ENCODE peak calls at places on chromosomes 7 and 10, in eight cellular contexts. W is NCI-H1694; F is cardiac muscle cell; H is A673; Y is HEK293T; I is spleen; M is activated naive CD4-positive, alpha-beta T cell treated with Interleukin-2 at 50 U/mL for 16 hours; R is stimulated activated CD4-positive, alpha-beta T cell treated with anti-CD3 and anti-CD28 coated beads, Interleukin-4, amount 100 ng/mL, for 24 hours. S is an unnamed sample.
A peak's percentile ranks its signal among the peaks of the same experiment; 100 is the strongest.

GRCh38 chr7:127877951-127878350 is 153.3 kb downstream of the LRRC4 start:
- DNase-seq in H (no peak), M (no peak), F (no peak), R (no peak), Y (no peak), W (no peak), I (no peak), S (no peak)

GRCh38 chr7:92731327-92732063 is 104.9 kb downstream of the CDK6 start:
- DNase-seq in M (peak; percentile 58), W (no peak), Y (no peak), R (peak; percentile 70), F (no peak), H (no peak), I (no peak), S (no peak)

GRCh38 chr10:110547139-110547761 is 20.2 kb upstream of the SMC3 start:
- DNase-seq in W (peak; percentile 69), F (peak; percentile 67), Y (peak; percentile 76), R (no peak), M (no peak), H (peak; percentile 86), I (no peak), S (no peak)

GRCh38 chr7:20241491-20242261 is 24.5 kb upstream of the MACC1 start:
- DNase-seq in Y (no peak), M (no peak), R (no peak), F (no peak), H (peak; percentile 64), I (no peak), W (no peak), S (no peak)

GRCh38 chr7:805261-805660 is 27.0 kb upstream of the SUN1 start:
- DNase-seq in I (peak; percentile 65), Y (no peak), W (no peak), H (no peak), M (no peak), R (no peak), F (no peak), S (no peak)

GRCh38 chr7:77878500-77878899 is 79.9 kb downstream of the PHTF2 start:
- DNase-seq in M (no peak), R (no peak), Y (no peak), I (no peak), W (no peak), F (no peak), H (no peak), S (no peak)

GRCh38 chr7:41779918-41780317 is 77.0 kb upstream of the INHBA start:
- DNase-seq in F (no peak), M (no peak), W (no peak), I (no peak), Y (no peak), H (no peak), R (no peak), S (no peak)

GRCh38 chr10:3850999-3851937 is 66.3 kb upstream of the KLF6 start:
- DNase-seq in W (no peak), R (no peak), H (no peak), Y (no peak), M (no peak), I (no peak), F (no peak), S (no peak)

GRCh38 chr10:49355221-49355620 is 40.7 kb downstream of the DRGX start:
- DNase-seq in I (no peak), F (no peak), Y (no peak), R (no peak), W (no peak), H (no peak), M (no peak), S (no peak)

GRCh38 chr10:52488606-52489485 is 174.8 kb downstream of the DKK1 start:
- DNase-seq in Y (peak; percentile 42), H (peak; percentile 58), F (peak; percentile 44), R (no peak), W (no peak), I (no peak), M (no peak), S (no peak)

GRCh38 chr7:6248581-6248980 is 23.8 kb downstream of the CYTH3 start:
- DNase-seq in R (no peak), H (no peak), F (no peak), I (no peak), M (no peak), W (no peak), Y (no peak), S (no peak)

GRCh38 chr10:84820121-84820520 is 491.7 kb downstream of the CCSER2 start:
- DNase-seq in I (no peak), F (no peak), H (peak; percentile 52), R (no peak), Y (peak; percentile 19), M (no peak), W (peak; percentile 68), S (no peak)

GRCh38 chr7:148927141-148927540 is 43.0 kb upstream of the EZH2 start:
- DNase-seq in Y (no peak), F (no peak), R (no peak), W (no peak), I (peak; percentile 1), H (no peak), M (no peak), S (no peak)

GRCh38 chr10:33337335-33337854 is 2.9 kb upstream of the NRP1 start:
- DNase-seq in W (peak; percentile 14), I (no peak), F (peak; percentile 81), M (no peak), Y (peak; percentile 18), H (peak; percentile 49), R (no peak), S (no peak)

GRCh38 chr7:104272767-104273384 is 55.5 kb upstream of the LHFPL3 start:
- DNase-seq in R (no peak), F (peak; percentile 36), H (peak; percentile 52), Y (peak; percentile 26), I (no peak), M (no peak), W (peak; percentile 58), S (no peak)

GRCh38 chr10:79084972-79085597 is 16.3 kb downstream of the ZMIZ1 start:
- DNase-seq in I (peak; percentile 87), R (no peak), W (no peak), F (no peak), H (no peak), Y (no peak), M (no peak), S (no peak)

GRCh38 chr7:157576415-157576814 is 239.6 kb downstream of the DNAJB6 start:
- DNase-seq in Y (no peak), M (peak; percentile 50), W (no peak), I (peak; percentile 93), F (no peak), H (no peak), R (peak; percentile 54), S (no peak)

GRCh38 chr7:45589915-45590678 is 15.9 kb downstream of the ADCY1 start:
- DNase-seq in Y (no peak), M (no peak), R (no peak), W (no peak), I (peak; percentile 53), H (no peak), F (no peak), S (no peak)

GRCh38 chr7:92586403-92586802 is 3.8 kb downstream of the FAM133B start:
- DNase-seq in M (no peak), H (peak; percentile 12), I (no peak), Y (no peak), R (no peak), F (no peak), W (no peak), S (no peak)